ENCODE peak calls at places on chromosomes 7 and 10, in six cellular contexts. One of them, this sample, is unnamed.

GRCh38 chr7:28782362-28782761 is 175.8 kb downstream of the TRIL start:
- DNase-seq in cardiac muscle cell: no peak
- DNase-seq in DND-41: no peak
- DNase-seq in cardiac fibroblast: no peak
- DNase-seq in body of pancreas: no peak
- DNase-seq in sigmoid colon: no peak
- DNase-seq in this sample: no peak

GRCh38 chr10:12709516-12709915 is 292.0 kb downstream of the CCDC3 start:
- DNase-seq in cardiac muscle cell: no peak
- DNase-seq in DND-41: no peak
- DNase-seq in cardiac fibroblast: peak
- DNase-seq in body of pancreas: no peak
- DNase-seq in sigmoid colon: no peak
- DNase-seq in this sample: peak

GRCh38 chr7:47470567-47471357 is 111.1 kb downstream of the TNS3 start:
- DNase-seq in cardiac muscle cell: no peak
- DNase-seq in DND-41: no peak
- DNase-seq in cardiac fibroblast: no peak
- DNase-seq in body of pancreas: peak
- DNase-seq in sigmoid colon: no peak
- DNase-seq in this sample: no peak

GRCh38 chr7:86664486-86664885 is 20.8 kb downstream of the GRM3 start:
- DNase-seq in cardiac muscle cell: no peak
- DNase-seq in DND-41: no peak
- DNase-seq in cardiac fibroblast: no peak
- DNase-seq in body of pancreas: no peak
- DNase-seq in sigmoid colon: no peak
- DNase-seq in this sample: no peak

GRCh38 chr7:121107923-121108498 is 119.5 kb downstream of the CPED1 start:
- DNase-seq in cardiac muscle cell: peak
- DNase-seq in DND-41: no peak
- DNase-seq in cardiac fibroblast: peak
- DNase-seq in body of pancreas: no peak
- DNase-seq in sigmoid colon: no peak
- DNase-seq in this sample: peak

GRCh38 chr10:23918090-23918704 is 290.7 kb upstream of the KIAA1217 start:
- DNase-seq in cardiac muscle cell: peak
- DNase-seq in DND-41: no peak
- DNase-seq in cardiac fibroblast: no peak
- DNase-seq in body of pancreas: no peak
- DNase-seq in sigmoid colon: no peak
- DNase-seq in this sample: no peak

GRCh38 chr10:76415559-76415958 is 984.1 kb downstream of the LRMDA start:
- DNase-seq in cardiac muscle cell: no peak
- DNase-seq in DND-41: no peak
- DNase-seq in cardiac fibroblast: no peak
- DNase-seq in body of pancreas: no peak
- DNase-seq in sigmoid colon: no peak
- DNase-seq in this sample: no peak

GRCh38 chr7:44827567-44827966 is 20.3 kb downstream of the H2AZ2 start:
- DNase-seq in cardiac muscle cell: no peak
- DNase-seq in DND-41: no peak
- DNase-seq in cardiac fibroblast: no peak
- DNase-seq in body of pancreas: no peak
- DNase-seq in sigmoid colon: no peak
- DNase-seq in this sample: no peak

GRCh38 chr10:14093735-14094484 is 236.8 kb downstream of the FRMD4A start:
- DNase-seq in cardiac muscle cell: peak
- DNase-seq in DND-41: no peak
- DNase-seq in cardiac fibroblast: peak
- DNase-seq in body of pancreas: no peak
- DNase-seq in sigmoid colon: no peak
- DNase-seq in this sample: peak

GRCh38 chr10:45453639-45454250 is 79.7 kb downstream of the ALOX5 start:
- DNase-seq in cardiac muscle cell: no peak
- DNase-seq in DND-41: no peak
- DNase-seq in cardiac fibroblast: no peak
- DNase-seq in body of pancreas: no peak
- DNase-seq in sigmoid colon: no peak
- DNase-seq in this sample: no peak

GRCh38 chr10:84291389-84291788 is 37.0 kb upstream of the CCSER2 start:
- DNase-seq in cardiac muscle cell: peak
- DNase-seq in DND-41: peak
- DNase-seq in cardiac fibroblast: peak
- DNase-seq in body of pancreas: no peak
- DNase-seq in sigmoid colon: no peak
- DNase-seq in this sample: peak

GRCh38 chr7:43648725-43649406 is 66.0 kb downstream of the STK17A start:
- DNase-seq in cardiac muscle cell: no peak
- DNase-seq in DND-41: peak
- DNase-seq in cardiac fibroblast: peak
- DNase-seq in body of pancreas: no peak
- DNase-seq in sigmoid colon: no peak
- DNase-seq in this sample: peak

GRCh38 chr10:31725436-31725835 is 203.2 kb downstream of the ARHGAP12 start:
- DNase-seq in cardiac muscle cell: no peak
- DNase-seq in DND-41: no peak
- DNase-seq in cardiac fibroblast: no peak
- DNase-seq in body of pancreas: peak
- DNase-seq in sigmoid colon: no peak
- DNase-seq in this sample: no peak

GRCh38 chr10:110059965-110060364 is 52.2 kb downstream of the ADD3 start:
- DNase-seq in cardiac muscle cell: peak
- DNase-seq in DND-41: no peak
- DNase-seq in cardiac fibroblast: peak
- DNase-seq in body of pancreas: no peak
- DNase-seq in sigmoid colon: no peak
- DNase-seq in this sample: peak

GRCh38 chr7:129308047-129308446 is 83.2 kb downstream of the AHCYL2 start:
- DNase-seq in cardiac muscle cell: no peak
- DNase-seq in DND-41: no peak
- DNase-seq in cardiac fibroblast: peak
- DNase-seq in body of pancreas: no peak
- DNase-seq in sigmoid colon: no peak
- DNase-seq in this sample: peak

GRCh38 chr7:129317450-129317849 is 92.6 kb downstream of the AHCYL2 start:
- DNase-seq in cardiac muscle cell: no peak
- DNase-seq in DND-41: no peak
- DNase-seq in cardiac fibroblast: no peak
- DNase-seq in body of pancreas: no peak
- DNase-seq in sigmoid colon: no peak
- DNase-seq in this sample: no peak

GRCh38 chr7:129315916-129316315 is 91.1 kb downstream of the AHCYL2 start:
- DNase-seq in cardiac muscle cell: peak
- DNase-seq in DND-41: no peak
- DNase-seq in cardiac fibroblast: peak
- DNase-seq in body of pancreas: no peak
- DNase-seq in sigmoid colon: no peak
- DNase-seq in this sample: peak

GRCh38 chr7:129311429-129311828 is 86.6 kb downstream of the AHCYL2 start:
- DNase-seq in cardiac muscle cell: no peak
- DNase-seq in DND-41: no peak
- DNase-seq in cardiac fibroblast: no peak
- DNase-seq in body of pancreas: no peak
- DNase-seq in sigmoid colon: no peak
- DNase-seq in this sample: no peak

DNA sequence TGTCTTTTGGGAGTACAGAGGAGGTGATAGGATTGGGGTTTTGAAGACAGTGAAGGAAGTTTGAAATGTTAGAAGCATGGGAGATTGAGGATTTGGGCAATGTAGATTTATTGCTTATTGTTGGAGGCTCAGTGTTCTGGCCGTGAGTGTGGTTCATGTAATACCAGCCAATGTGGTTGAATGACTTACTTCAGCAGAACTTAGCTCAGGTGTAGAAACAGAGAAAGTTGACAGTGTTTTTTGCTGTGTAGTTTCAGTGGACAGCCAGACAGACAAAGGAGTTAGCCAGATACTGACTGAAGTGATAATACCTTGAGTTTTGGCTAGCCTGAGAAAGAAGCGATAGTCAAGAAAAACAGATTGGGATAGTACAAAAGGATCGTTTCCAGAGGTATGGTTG is 88.5 kb downstream of the AHCYL2 start:
- DNase-seq in cardiac muscle cell: no peak
- DNase-seq in DND-41: no peak
- DNase-seq in cardiac fibroblast: no peak
- DNase-seq in body of pancreas: no peak
- DNase-seq in sigmoid colon: no peak
- DNase-seq in this sample: no peak
- TF ChIP-seq CTCF in cardiac muscle cell: no peak
- TF ChIP-seq CTCF in DND-41: no peak
- TF ChIP-seq CTCF in cardiac fibroblast: no peak
- TF ChIP-seq CTCF in body of pancreas: no peak
- TF ChIP-seq CTCF in sigmoid colon: no peak
- TF ChIP-seq CTCF in this sample: no peak

GRCh38 chr10:127196227-127196954 is at the start of gene INSYN2A:
- DNase-seq in cardiac muscle cell: peak
- DNase-seq in DND-41: no peak
- DNase-seq in cardiac fibroblast: peak
- DNase-seq in body of pancreas: no peak
- DNase-seq in sigmoid colon: no peak
- DNase-seq in this sample: peak
- H3K4me3 ChIP-seq in cardiac muscle cell: peak
- H3K4me3 ChIP-seq in DND-41: no peak
- H3K4me3 ChIP-seq in cardiac fibroblast: peak
- H3K4me3 ChIP-seq in body of pancreas: no peak
- H3K4me3 ChIP-seq in sigmoid colon: peak
- H3K4me3 ChIP-seq in this sample: peak

GRCh38 chr10:21523557-21524008 is 1.9 kb downstream of the SKIDA1 start:
- DNase-seq in cardiac muscle cell: no peak
- DNase-seq in DND-41: no peak
- DNase-seq in cardiac fibroblast: peak
- DNase-seq in body of pancreas: no peak
- DNase-seq in sigmoid colon: no peak
- DNase-seq in this sample: no peak

GRCh38 chr10:21524526-21525366 is 736 bp downstream of the SKIDA1 start:
- DNase-seq in cardiac muscle cell: peak
- DNase-seq in DND-41: no peak
- DNase-seq in cardiac fibroblast: peak
- DNase-seq in body of pancreas: no peak
- DNase-seq in sigmoid colon: no peak
- DNase-seq in this sample: peak

GRCh38 chr10:21524131-21524525 is 1.4 kb downstream of the SKIDA1 start:
- DNase-seq in cardiac muscle cell: no peak
- DNase-seq in DND-41: no peak
- DNase-seq in cardiac fibroblast: no peak
- DNase-seq in body of pancreas: no peak
- DNase-seq in sigmoid colon: no peak
- DNase-seq in this sample: no peak

GRCh38 chr10:21521910-21522533 is 3.5 kb downstream of the SKIDA1 start:
- DNase-seq in cardiac muscle cell: no peak
- DNase-seq in DND-41: no peak
- DNase-seq in cardiac fibroblast: no peak
- DNase-seq in body of pancreas: no peak
- DNase-seq in sigmoid colon: no peak
- DNase-seq in this sample: no peak

DNA sequence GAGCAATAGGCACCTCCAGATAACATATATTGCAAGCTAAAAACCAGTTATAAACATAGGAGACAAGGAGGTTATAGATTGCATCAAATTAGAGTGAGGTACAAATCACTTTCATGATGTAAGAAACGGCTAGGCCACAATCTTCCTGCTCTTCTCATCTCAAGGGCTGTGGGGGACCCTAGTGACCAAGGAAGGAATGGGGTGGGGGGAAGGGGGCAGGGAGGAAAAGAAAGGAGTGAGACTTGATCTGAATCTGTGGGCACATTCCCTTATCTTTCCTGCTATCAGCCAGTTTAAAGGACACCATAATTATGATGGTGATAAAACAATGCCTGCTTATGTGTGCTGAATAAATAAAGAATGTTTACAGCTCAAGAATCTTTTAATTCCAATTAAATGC is 2.5 kb downstream of the SKIDA1 start:
- DNase-seq in cardiac muscle cell: no peak
- DNase-seq in DND-41: no peak
- DNase-seq in cardiac fibroblast: no peak
- DNase-seq in body of pancreas: no peak
- DNase-seq in sigmoid colon: no peak
- DNase-seq in this sample: no peak
- TF ChIP-seq CTCF in cardiac muscle cell: no peak
- TF ChIP-seq CTCF in DND-41: no peak
- TF ChIP-seq CTCF in cardiac fibroblast: no peak
- TF ChIP-seq CTCF in body of pancreas: no peak
- TF ChIP-seq CTCF in sigmoid colon: no peak
- TF ChIP-seq CTCF in this sample: no peak

DNA sequence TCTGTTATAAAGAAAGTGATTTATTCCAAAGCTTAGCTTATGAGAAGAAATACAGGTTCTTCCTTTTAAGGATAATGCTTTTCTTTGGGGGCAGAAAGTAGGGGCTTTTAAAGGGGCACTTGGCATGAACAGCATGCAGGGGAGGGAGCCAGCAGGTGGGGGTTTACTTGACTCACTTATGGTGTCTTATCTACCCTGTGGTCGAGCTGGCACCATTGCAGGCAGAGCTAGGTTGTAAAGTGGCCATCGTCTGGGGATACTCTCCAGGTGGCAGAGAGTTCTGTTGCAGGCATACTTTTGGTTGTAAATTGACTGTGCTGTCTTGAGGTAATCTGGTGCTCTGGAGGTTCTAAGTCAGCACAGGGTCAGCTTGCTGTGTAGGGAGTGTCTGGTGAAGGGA is 26.3 kb upstream of the IFRD1 start:
- DNase-seq in cardiac muscle cell: no peak
- DNase-seq in DND-41: peak
- DNase-seq in cardiac fibroblast: no peak
- DNase-seq in body of pancreas: no peak
- DNase-seq in sigmoid colon: no peak
- DNase-seq in this sample: no peak
- H3K4me3 ChIP-seq in cardiac muscle cell: no peak
- H3K4me3 ChIP-seq in DND-41: no peak
- H3K4me3 ChIP-seq in cardiac fibroblast: no peak
- H3K4me3 ChIP-seq in body of pancreas: no peak
- H3K4me3 ChIP-seq in sigmoid colon: no peak
- H3K4me3 ChIP-seq in this sample: no peak

GRCh38 chr7:12518920-12519681 is 51.4 kb upstream of the SCIN start:
- DNase-seq in cardiac muscle cell: peak
- DNase-seq in DND-41: no peak
- DNase-seq in cardiac fibroblast: peak
- DNase-seq in body of pancreas: no peak
- DNase-seq in sigmoid colon: no peak
- DNase-seq in this sample: no peak
- TF ChIP-seq CTCF in cardiac muscle cell: peak
- TF ChIP-seq CTCF in DND-41: peak
- TF ChIP-seq CTCF in cardiac fibroblast: peak
- TF ChIP-seq CTCF in body of pancreas: no peak
- TF ChIP-seq CTCF in sigmoid colon: no peak
- TF ChIP-seq CTCF in this sample: peak

This sample was measured in fibroblast of the aortic adventitia.